ENCODE peak calls at places on chromosomes 2 and 18, in ten cellular contexts. A is coronary artery, C is nephron progenitor cell, D is MCF 10A, R is uterus, V is glutamatergic neuron, Y is progenitor cell of endocrine pancreas, E is adrenal gland, F is IMR-90, T is WTC11. Q is an unnamed sample.
A peak's percentile ranks its signal among the peaks of the same experiment; 100 is the strongest.

GRCh38 chr2:15591692-15592463 is at the start of gene DDX1:
- DNase-seq in A (peak; percentile 91), C (peak; percentile 87), D (peak; percentile 84), R (peak; percentile 82), V (peak; percentile 90), Y (peak; percentile 69), E (peak; percentile 86), F (peak; percentile 79), T (peak; percentile 78), Q (peak; percentile 45)

GRCh38 chr2:80643598-80643997 is 339.0 kb upstream of the LRRTM1 start:
- DNase-seq in A (no peak), C (no peak), D (peak; percentile 68), R (no peak), V (no peak), Y (no peak), E (no peak), F (no peak), T (no peak), Q (no peak)

GRCh38 chr2:64730551-64731305 is 77.0 kb upstream of the SERTAD2 start:
- DNase-seq in A (peak; percentile 76), C (peak; percentile 43), D (peak; percentile 81), R (peak; percentile 61), V (no peak), Y (no peak), E (peak; percentile 73), F (peak; percentile 90), T (no peak), Q (no peak)

GRCh38 chr2:239157269-239157668 is 243.6 kb downstream of the HDAC4 start:
- DNase-seq in A (peak; percentile 52), C (no peak), D (no peak), R (peak; percentile 10), V (peak; percentile 14), Y (no peak), E (no peak), F (no peak), T (no peak), Q (peak; percentile 12)

GRCh38 chr2:138395565-138396306 is 105.8 kb upstream of the SPOPL start:
- DNase-seq in A (no peak), C (no peak), D (peak; percentile 94), R (no peak), V (no peak), Y (no peak), E (peak; percentile 73), F (peak; percentile 42), T (no peak), Q (no peak)

GRCh38 chr2:128435576-128436497 is 117.2 kb upstream of the HS6ST1 start:
- DNase-seq in A (peak; percentile 45), C (peak; percentile 45), D (no peak), R (peak; percentile 5), V (no peak), Y (no peak), E (peak; percentile 8), F (no peak), T (no peak), Q (no peak)

GRCh38 chr2:211349031-211349430 is 792.6 kb downstream of the CPS1 start:
- DNase-seq in A (no peak), C (no peak), D (no peak), R (no peak), V (no peak), Y (no peak), E (no peak), F (no peak), T (no peak), Q (no peak)

GRCh38 chr18:9720327-9720726 is 12.2 kb downstream of the RAB31 start:
- DNase-seq in A (peak; percentile 65), C (no peak), D (no peak), R (no peak), V (no peak), Y (no peak), E (no peak), F (no peak), T (peak; percentile 64), Q (no peak)

GRCh38 chr2:20352230-20353216 is 1.9 kb upstream of the PUM2 start:
- DNase-seq in A (no peak), C (no peak), D (no peak), R (no peak), V (no peak), Y (no peak), E (no peak), F (no peak), T (no peak), Q (no peak)

GRCh38 chr2:207528980-207529329 is 807 bp upstream of the CREB1 start:
- DNase-seq in A (peak; percentile 80), C (no peak), D (peak; percentile 44), R (peak; percentile 61), V (no peak), Y (no peak), E (peak; percentile 57), F (no peak), T (no peak), Q (no peak)

GRCh38 chr2:36912692-36913091 is 53.6 kb downstream of the STRN start:
- DNase-seq in A (no peak), C (no peak), D (no peak), R (no peak), V (no peak), Y (no peak), E (no peak), F (peak; percentile 83), T (no peak), Q (no peak)

GRCh38 chr2:9199716-9200633 is 6.6 kb upstream of the ASAP2 start:
- DNase-seq in A (peak; percentile 17), C (no peak), D (no peak), R (no peak), V (no peak), Y (no peak), E (no peak), F (peak; percentile 79), T (no peak), Q (no peak)

GRCh38 chr2:113178891-113179290 is 5.1 kb downstream of the PSD4 start:
- DNase-seq in A (no peak), C (no peak), D (no peak), R (no peak), V (no peak), Y (no peak), E (no peak), F (no peak), T (no peak), Q (no peak)

DNA sequence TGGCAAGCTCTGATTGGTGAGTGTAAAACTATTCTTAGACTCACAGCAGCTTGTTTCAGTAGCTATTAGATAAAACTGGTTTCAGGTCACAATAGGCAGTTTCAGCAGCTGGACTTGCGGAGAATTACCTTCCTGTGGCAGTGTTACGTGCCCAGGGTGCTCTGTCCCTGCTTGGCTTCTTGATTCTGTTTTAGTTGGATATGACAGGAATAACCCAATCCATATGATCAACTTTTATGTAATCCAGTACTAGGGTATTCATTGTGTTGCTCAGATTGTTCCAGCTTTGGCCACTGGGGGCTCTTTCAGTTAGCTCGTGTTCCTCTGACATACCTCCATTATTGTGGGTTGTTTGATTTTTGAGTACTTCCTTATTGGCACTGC is 43.1 kb downstream of the INPP4A start:
- DNase-seq in A (no peak), C (no peak), D (peak; percentile 43), R (no peak), V (peak; percentile 53), Y (no peak), E (no peak), F (peak; percentile 17), T (peak; percentile 41), Q (no peak)
- TF ChIP-seq CTCF in A (no peak), C (peak; percentile 36), D (peak; percentile 39), R (no peak), V (peak; percentile 76), Y (peak; percentile 54), E (peak; percentile 28), F (peak; percentile 45), T (peak; percentile 12), Q (no peak)

DNA sequence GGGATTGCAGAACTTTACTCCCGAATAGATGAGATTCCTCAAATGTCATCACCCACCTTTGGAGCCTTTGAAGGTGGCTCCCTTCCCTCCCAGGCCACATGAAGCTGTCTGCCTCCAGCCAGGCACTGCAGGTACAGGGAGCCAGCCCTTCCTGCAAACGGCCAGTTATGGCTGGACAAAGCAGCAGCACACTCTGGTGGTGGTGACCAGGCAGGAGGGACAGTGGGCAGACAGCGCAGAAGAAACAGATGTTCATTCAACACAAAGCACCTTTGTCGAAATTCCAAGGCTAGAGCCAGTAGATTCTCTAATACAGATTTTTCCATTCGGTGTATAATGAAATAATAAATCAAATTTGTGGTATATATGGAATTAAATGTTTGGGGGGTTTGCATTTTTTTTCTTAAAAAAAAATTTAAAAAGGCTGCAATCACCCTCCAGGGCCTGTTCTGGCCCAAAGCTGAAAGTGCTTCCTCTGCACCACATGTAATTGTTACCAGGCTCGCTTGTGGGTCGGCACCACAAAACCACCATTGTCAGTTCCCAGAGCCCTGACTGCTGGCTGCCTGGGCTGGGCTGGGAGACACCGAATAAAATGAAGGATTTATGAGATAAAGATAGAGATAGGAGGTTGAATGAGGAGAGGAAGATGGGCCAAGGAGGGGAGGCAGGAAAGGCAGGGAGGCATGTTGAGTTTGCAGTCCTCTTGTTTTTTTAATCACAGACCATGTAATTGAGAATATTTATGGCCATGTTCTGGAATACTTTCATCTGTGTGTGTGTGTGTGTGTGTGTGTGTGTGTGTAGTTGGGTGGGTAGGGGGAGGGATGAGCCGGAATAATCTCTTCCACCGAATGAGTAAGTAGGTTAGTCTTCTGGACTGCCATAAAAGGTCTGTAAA is 14.5 kb downstream of the NRP2 start:
- DNase-seq in A (no peak), C (no peak), D (no peak), R (peak; percentile 55), V (peak; percentile 41), Y (peak; percentile 31), E (peak; percentile 69), F (peak; percentile 63), T (no peak), Q (no peak)
- TF ChIP-seq CTCF in A (no peak), C (peak; percentile 40), D (no peak), R (peak; percentile 33), V (no peak), Y (peak; percentile 58), E (peak; percentile 43), F (peak; percentile 35), T (no peak), Q (no peak)

GRCh38 chr18:34809697-34810096 is 99.6 kb downstream of the DTNA start:
- DNase-seq in A (no peak), C (peak; percentile 34), D (peak; percentile 66), R (peak; percentile 68), V (peak; percentile 64), Y (no peak), E (peak; percentile 46), F (peak; percentile 32), T (peak; percentile 75), Q (peak; percentile 65)
- TF ChIP-seq CTCF in A (no peak), C (peak; percentile 38), D (peak; percentile 29), R (peak; percentile 20), V (peak; percentile 47), Y (peak; percentile 35), E (no peak), F (peak; percentile 55), T (peak; percentile 65), Q (no peak)

DNA sequence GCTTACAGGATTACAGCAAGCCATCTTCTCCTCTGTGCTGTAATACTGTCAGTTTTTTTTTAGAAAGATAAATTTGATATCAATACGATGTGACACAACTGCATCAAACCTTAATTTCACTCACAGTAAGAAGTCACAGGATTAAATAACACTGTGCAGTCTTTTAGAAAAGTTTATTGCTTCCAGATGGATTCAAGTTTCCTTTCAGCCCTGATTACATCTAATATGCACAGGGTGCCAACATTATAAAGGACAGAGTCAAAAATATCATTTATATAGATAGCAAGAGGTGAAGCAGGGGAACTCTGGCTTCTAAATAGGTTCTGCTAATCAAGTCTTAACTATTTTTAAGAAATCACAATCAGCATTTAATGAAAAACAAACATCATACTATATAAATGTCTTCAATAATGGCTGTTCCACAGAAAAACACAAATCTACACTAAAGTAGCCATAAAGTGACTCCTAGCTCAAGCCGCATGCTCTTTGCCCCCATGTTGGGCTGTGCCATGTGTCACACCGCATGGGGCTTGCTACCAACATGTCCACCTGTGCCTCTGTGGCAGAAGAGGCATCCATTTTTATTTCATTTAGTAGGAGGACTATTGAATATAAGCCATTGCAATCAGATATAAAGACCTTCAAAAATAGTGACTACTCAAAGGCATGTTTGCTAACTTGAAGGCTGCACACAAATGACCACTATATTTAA is 35.0 kb downstream of the CERKL start:
- DNase-seq in A (no peak), C (no peak), D (no peak), R (no peak), V (no peak), Y (no peak), E (no peak), F (no peak), T (no peak), Q (no peak)
- TF ChIP-seq CTCF in A (no peak), C (no peak), D (no peak), R (no peak), V (no peak), Y (no peak), E (no peak), F (no peak), T (no peak), Q (no peak)